ENCODE peak calls at places on chromosomes 1 and 21, in ten cellular contexts. One of them, this sample, is unnamed.

GRCh38 chr1:11918779-11919519 is 7.3 kb downstream of the KIAA2013 start:
- DNase-seq in activated CD8-positive, alpha-beta memory T cell treated with anti-CD3 and anti-CD28 coated beads, Interleukin-2, amount 50 U/mL, for 48 hours: no peak
- DNase-seq in Right ventricle myocardium superior: peak
- DNase-seq in left cardiac atrium: peak
- DNase-seq in sigmoid colon: peak
- DNase-seq in C1 segment of cervical spinal cord: peak
- DNase-seq in stimulated activated naive CD4-positive, alpha-beta T cell: no peak
- DNase-seq in fibroblast of pulmonary artery: peak
- DNase-seq in Jurkat, Clone E6-1: no peak
- DNase-seq in posterior cingulate gyrus: peak
- DNase-seq in this sample: no peak

GRCh38 chr1:229370601-229371021 is 27.8 kb upstream of the CCSAP start:
- DNase-seq in fibroblast of pulmonary artery: no peak
- DNase-seq in C1 segment of cervical spinal cord: no peak
- DNase-seq in sigmoid colon: no peak
- DNase-seq in posterior cingulate gyrus: peak
- DNase-seq in activated CD8-positive, alpha-beta memory T cell treated with anti-CD3 and anti-CD28 coated beads, Interleukin-2, amount 50 U/mL, for 48 hours: peak
- DNase-seq in left cardiac atrium: peak
- DNase-seq in Jurkat, Clone E6-1: no peak
- DNase-seq in Right ventricle myocardium superior: peak
- DNase-seq in stimulated activated naive CD4-positive, alpha-beta T cell: no peak
- DNase-seq in this sample: no peak

GRCh38 chr21:35204850-35205564 is 155.9 kb upstream of the RUNX1 start:
- DNase-seq in fibroblast of pulmonary artery: peak
- DNase-seq in activated CD8-positive, alpha-beta memory T cell treated with anti-CD3 and anti-CD28 coated beads, Interleukin-2, amount 50 U/mL, for 48 hours: peak
- DNase-seq in sigmoid colon: peak
- DNase-seq in posterior cingulate gyrus: peak
- DNase-seq in C1 segment of cervical spinal cord: peak
- DNase-seq in Right ventricle myocardium superior: peak
- DNase-seq in stimulated activated naive CD4-positive, alpha-beta T cell: no peak
- DNase-seq in Jurkat, Clone E6-1: no peak
- DNase-seq in left cardiac atrium: peak
- DNase-seq in this sample: peak

GRCh38 chr1:205365945-205366463 is 9.3 kb upstream of the KLHDC8A start:
- DNase-seq in activated CD8-positive, alpha-beta memory T cell treated with anti-CD3 and anti-CD28 coated beads, Interleukin-2, amount 50 U/mL, for 48 hours: no peak
- DNase-seq in C1 segment of cervical spinal cord: no peak
- DNase-seq in Right ventricle myocardium superior: no peak
- DNase-seq in Jurkat, Clone E6-1: no peak
- DNase-seq in fibroblast of pulmonary artery: peak
- DNase-seq in posterior cingulate gyrus: no peak
- DNase-seq in sigmoid colon: no peak
- DNase-seq in left cardiac atrium: no peak
- DNase-seq in stimulated activated naive CD4-positive, alpha-beta T cell: no peak
- DNase-seq in this sample: no peak

GRCh38 chr1:38686306-38687255 is 173.0 kb downstream of the RRAGC start:
- DNase-seq in left cardiac atrium: no peak
- DNase-seq in Jurkat, Clone E6-1: no peak
- DNase-seq in activated CD8-positive, alpha-beta memory T cell treated with anti-CD3 and anti-CD28 coated beads, Interleukin-2, amount 50 U/mL, for 48 hours: no peak
- DNase-seq in Right ventricle myocardium superior: no peak
- DNase-seq in stimulated activated naive CD4-positive, alpha-beta T cell: no peak
- DNase-seq in sigmoid colon: no peak
- DNase-seq in fibroblast of pulmonary artery: no peak
- DNase-seq in posterior cingulate gyrus: no peak
- DNase-seq in C1 segment of cervical spinal cord: no peak
- DNase-seq in this sample: no peak

GRCh38 chr1:22077728-22078127 is 25.2 kb downstream of the CDC42 start:
- DNase-seq in left cardiac atrium: no peak
- DNase-seq in stimulated activated naive CD4-positive, alpha-beta T cell: no peak
- DNase-seq in sigmoid colon: no peak
- DNase-seq in Jurkat, Clone E6-1: no peak
- DNase-seq in Right ventricle myocardium superior: no peak
- DNase-seq in activated CD8-positive, alpha-beta memory T cell treated with anti-CD3 and anti-CD28 coated beads, Interleukin-2, amount 50 U/mL, for 48 hours: no peak
- DNase-seq in posterior cingulate gyrus: no peak
- DNase-seq in C1 segment of cervical spinal cord: no peak
- DNase-seq in fibroblast of pulmonary artery: no peak
- DNase-seq in this sample: no peak

GRCh38 chr1:27007909-27008582 is 4.6 kb downstream of the TENT5B start:
- DNase-seq in left cardiac atrium: no peak
- DNase-seq in stimulated activated naive CD4-positive, alpha-beta T cell: no peak
- DNase-seq in C1 segment of cervical spinal cord: no peak
- DNase-seq in Jurkat, Clone E6-1: no peak
- DNase-seq in fibroblast of pulmonary artery: no peak
- DNase-seq in sigmoid colon: no peak
- DNase-seq in posterior cingulate gyrus: no peak
- DNase-seq in activated CD8-positive, alpha-beta memory T cell treated with anti-CD3 and anti-CD28 coated beads, Interleukin-2, amount 50 U/mL, for 48 hours: no peak
- DNase-seq in Right ventricle myocardium superior: no peak
- DNase-seq in this sample: no peak

GRCh38 chr1:9341301-9341845 is 48.7 kb downstream of the SPSB1 start:
- DNase-seq in activated CD8-positive, alpha-beta memory T cell treated with anti-CD3 and anti-CD28 coated beads, Interleukin-2, amount 50 U/mL, for 48 hours: no peak
- DNase-seq in C1 segment of cervical spinal cord: no peak
- DNase-seq in posterior cingulate gyrus: no peak
- DNase-seq in Right ventricle myocardium superior: no peak
- DNase-seq in fibroblast of pulmonary artery: no peak
- DNase-seq in sigmoid colon: no peak
- DNase-seq in stimulated activated naive CD4-positive, alpha-beta T cell: no peak
- DNase-seq in left cardiac atrium: no peak
- DNase-seq in Jurkat, Clone E6-1: no peak
- DNase-seq in this sample: no peak

GRCh38 chr1:10555635-10556429 is 81.1 kb downstream of the PEX14 start:
- DNase-seq in stimulated activated naive CD4-positive, alpha-beta T cell: no peak
- DNase-seq in activated CD8-positive, alpha-beta memory T cell treated with anti-CD3 and anti-CD28 coated beads, Interleukin-2, amount 50 U/mL, for 48 hours: no peak
- DNase-seq in sigmoid colon: no peak
- DNase-seq in left cardiac atrium: no peak
- DNase-seq in posterior cingulate gyrus: no peak
- DNase-seq in Right ventricle myocardium superior: no peak
- DNase-seq in fibroblast of pulmonary artery: no peak
- DNase-seq in C1 segment of cervical spinal cord: no peak
- DNase-seq in Jurkat, Clone E6-1: no peak
- DNase-seq in this sample: no peak

GRCh38 chr1:92244376-92244775 is 26.7 kb downstream of the C1orf146 start:
- DNase-seq in stimulated activated naive CD4-positive, alpha-beta T cell: no peak
- DNase-seq in posterior cingulate gyrus: no peak
- DNase-seq in Jurkat, Clone E6-1: no peak
- DNase-seq in activated CD8-positive, alpha-beta memory T cell treated with anti-CD3 and anti-CD28 coated beads, Interleukin-2, amount 50 U/mL, for 48 hours: no peak
- DNase-seq in fibroblast of pulmonary artery: peak
- DNase-seq in C1 segment of cervical spinal cord: no peak
- DNase-seq in Right ventricle myocardium superior: no peak
- DNase-seq in sigmoid colon: no peak
- DNase-seq in left cardiac atrium: no peak
- DNase-seq in this sample: no peak

GRCh38 chr21:35063428-35064172 is 14.5 kb upstream of the RUNX1 start:
- DNase-seq in Jurkat, Clone E6-1: no peak
- DNase-seq in sigmoid colon: no peak
- DNase-seq in stimulated activated naive CD4-positive, alpha-beta T cell: no peak
- DNase-seq in Right ventricle myocardium superior: no peak
- DNase-seq in left cardiac atrium: no peak
- DNase-seq in C1 segment of cervical spinal cord: no peak
- DNase-seq in activated CD8-positive, alpha-beta memory T cell treated with anti-CD3 and anti-CD28 coated beads, Interleukin-2, amount 50 U/mL, for 48 hours: no peak
- DNase-seq in fibroblast of pulmonary artery: no peak
- DNase-seq in posterior cingulate gyrus: no peak
- DNase-seq in this sample: no peak

GRCh38 chr1:58108783-58109182 is 437.7 kb downstream of the OMA1 start:
- DNase-seq in fibroblast of pulmonary artery: no peak
- DNase-seq in Right ventricle myocardium superior: no peak
- DNase-seq in posterior cingulate gyrus: no peak
- DNase-seq in Jurkat, Clone E6-1: no peak
- DNase-seq in stimulated activated naive CD4-positive, alpha-beta T cell: no peak
- DNase-seq in C1 segment of cervical spinal cord: no peak
- DNase-seq in left cardiac atrium: no peak
- DNase-seq in sigmoid colon: no peak
- DNase-seq in activated CD8-positive, alpha-beta memory T cell treated with anti-CD3 and anti-CD28 coated beads, Interleukin-2, amount 50 U/mL, for 48 hours: no peak
- DNase-seq in this sample: no peak

GRCh38 chr1:51170342-51170741 is 65.7 kb upstream of the RNF11 start:
- DNase-seq in C1 segment of cervical spinal cord: no peak
- DNase-seq in sigmoid colon: no peak
- DNase-seq in Right ventricle myocardium superior: no peak
- DNase-seq in left cardiac atrium: no peak
- DNase-seq in Jurkat, Clone E6-1: no peak
- DNase-seq in posterior cingulate gyrus: no peak
- DNase-seq in stimulated activated naive CD4-positive, alpha-beta T cell: no peak
- DNase-seq in activated CD8-positive, alpha-beta memory T cell treated with anti-CD3 and anti-CD28 coated beads, Interleukin-2, amount 50 U/mL, for 48 hours: no peak
- DNase-seq in fibroblast of pulmonary artery: peak
- DNase-seq in this sample: no peak

GRCh38 chr1:1132928-1133750 is 17.2 kb upstream of the C1orf159 start:
- DNase-seq in activated CD8-positive, alpha-beta memory T cell treated with anti-CD3 and anti-CD28 coated beads, Interleukin-2, amount 50 U/mL, for 48 hours: no peak
- DNase-seq in Jurkat, Clone E6-1: no peak
- DNase-seq in posterior cingulate gyrus: no peak
- DNase-seq in C1 segment of cervical spinal cord: no peak
- DNase-seq in Right ventricle myocardium superior: peak
- DNase-seq in sigmoid colon: no peak
- DNase-seq in fibroblast of pulmonary artery: no peak
- DNase-seq in left cardiac atrium: no peak
- DNase-seq in stimulated activated naive CD4-positive, alpha-beta T cell: no peak
- DNase-seq in this sample: no peak

GRCh38 chr1:76951185-76951584 is 83.9 kb downstream of the ST6GALNAC5 start:
- DNase-seq in fibroblast of pulmonary artery: no peak
- DNase-seq in Jurkat, Clone E6-1: no peak
- DNase-seq in Right ventricle myocardium superior: no peak
- DNase-seq in posterior cingulate gyrus: no peak
- DNase-seq in left cardiac atrium: no peak
- DNase-seq in sigmoid colon: no peak
- DNase-seq in stimulated activated naive CD4-positive, alpha-beta T cell: no peak
- DNase-seq in activated CD8-positive, alpha-beta memory T cell treated with anti-CD3 and anti-CD28 coated beads, Interleukin-2, amount 50 U/mL, for 48 hours: no peak
- DNase-seq in C1 segment of cervical spinal cord: no peak
- DNase-seq in this sample: no peak

GRCh38 chr1:232769718-232770117 is 35.5 kb upstream of the MAP10 start:
- DNase-seq in fibroblast of pulmonary artery: no peak
- DNase-seq in Right ventricle myocardium superior: no peak
- DNase-seq in posterior cingulate gyrus: no peak
- DNase-seq in C1 segment of cervical spinal cord: no peak
- DNase-seq in activated CD8-positive, alpha-beta memory T cell treated with anti-CD3 and anti-CD28 coated beads, Interleukin-2, amount 50 U/mL, for 48 hours: no peak
- DNase-seq in left cardiac atrium: no peak
- DNase-seq in sigmoid colon: no peak
- DNase-seq in Jurkat, Clone E6-1: no peak
- DNase-seq in stimulated activated naive CD4-positive, alpha-beta T cell: no peak
- DNase-seq in this sample: no peak

GRCh38 chr1:17405898-17406759 is 33.3 kb downstream of the RCC2 start:
- DNase-seq in activated CD8-positive, alpha-beta memory T cell treated with anti-CD3 and anti-CD28 coated beads, Interleukin-2, amount 50 U/mL, for 48 hours: peak
- DNase-seq in Right ventricle myocardium superior: peak
- DNase-seq in C1 segment of cervical spinal cord: peak
- DNase-seq in left cardiac atrium: peak
- DNase-seq in Jurkat, Clone E6-1: peak
- DNase-seq in stimulated activated naive CD4-positive, alpha-beta T cell: no peak
- DNase-seq in sigmoid colon: no peak
- DNase-seq in posterior cingulate gyrus: peak
- DNase-seq in fibroblast of pulmonary artery: peak
- DNase-seq in this sample: peak

GRCh38 chr1:205319081-205320018 is 2.2 kb downstream of the NUAK2 start:
- DNase-seq in activated CD8-positive, alpha-beta memory T cell treated with anti-CD3 and anti-CD28 coated beads, Interleukin-2, amount 50 U/mL, for 48 hours: peak
- DNase-seq in sigmoid colon: peak
- DNase-seq in left cardiac atrium: peak
- DNase-seq in posterior cingulate gyrus: no peak
- DNase-seq in Jurkat, Clone E6-1: no peak
- DNase-seq in stimulated activated naive CD4-positive, alpha-beta T cell: no peak
- DNase-seq in Right ventricle myocardium superior: peak
- DNase-seq in fibroblast of pulmonary artery: peak
- DNase-seq in C1 segment of cervical spinal cord: peak
- DNase-seq in this sample: no peak

GRCh38 chr1:27934818-27935549 is at the start of gene SMPDL3B:
- DNase-seq in posterior cingulate gyrus: no peak
- DNase-seq in Jurkat, Clone E6-1: no peak
- DNase-seq in stimulated activated naive CD4-positive, alpha-beta T cell: no peak
- DNase-seq in Right ventricle myocardium superior: no peak
- DNase-seq in fibroblast of pulmonary artery: no peak
- DNase-seq in left cardiac atrium: no peak
- DNase-seq in activated CD8-positive, alpha-beta memory T cell treated with anti-CD3 and anti-CD28 coated beads, Interleukin-2, amount 50 U/mL, for 48 hours: no peak
- DNase-seq in C1 segment of cervical spinal cord: no peak
- DNase-seq in sigmoid colon: no peak
- DNase-seq in this sample: no peak

GRCh38 chr1:9687876-9688582 is 36.5 kb downstream of the PIK3CD start:
- DNase-seq in left cardiac atrium: peak
- DNase-seq in sigmoid colon: no peak
- DNase-seq in C1 segment of cervical spinal cord: no peak
- DNase-seq in posterior cingulate gyrus: no peak
- DNase-seq in stimulated activated naive CD4-positive, alpha-beta T cell: no peak
- DNase-seq in fibroblast of pulmonary artery: peak
- DNase-seq in activated CD8-positive, alpha-beta memory T cell treated with anti-CD3 and anti-CD28 coated beads, Interleukin-2, amount 50 U/mL, for 48 hours: peak
- DNase-seq in Right ventricle myocardium superior: peak
- DNase-seq in Jurkat, Clone E6-1: no peak
- DNase-seq in this sample: no peak

GRCh38 chr1:147757015-147757990 is 3.1 kb downstream of the GJA5 start:
- DNase-seq in posterior cingulate gyrus: no peak
- DNase-seq in Jurkat, Clone E6-1: no peak
- DNase-seq in sigmoid colon: no peak
- DNase-seq in left cardiac atrium: no peak
- DNase-seq in activated CD8-positive, alpha-beta memory T cell treated with anti-CD3 and anti-CD28 coated beads, Interleukin-2, amount 50 U/mL, for 48 hours: no peak
- DNase-seq in fibroblast of pulmonary artery: peak
- DNase-seq in stimulated activated naive CD4-positive, alpha-beta T cell: no peak
- DNase-seq in C1 segment of cervical spinal cord: no peak
- DNase-seq in Right ventricle myocardium superior: no peak
- DNase-seq in this sample: no peak

GRCh38 chr1:155296660-155297059 is 4.6 kb downstream of the PKLR start:
- DNase-seq in left cardiac atrium: no peak
- DNase-seq in activated CD8-positive, alpha-beta memory T cell treated with anti-CD3 and anti-CD28 coated beads, Interleukin-2, amount 50 U/mL, for 48 hours: no peak
- DNase-seq in Jurkat, Clone E6-1: no peak
- DNase-seq in stimulated activated naive CD4-positive, alpha-beta T cell: no peak
- DNase-seq in C1 segment of cervical spinal cord: no peak
- DNase-seq in Right ventricle myocardium superior: no peak
- DNase-seq in sigmoid colon: no peak
- DNase-seq in fibroblast of pulmonary artery: no peak
- DNase-seq in posterior cingulate gyrus: no peak
- DNase-seq in this sample: no peak

GRCh38 chr1:28322209-28322608 is 6.6 kb upstream of the MED18 start:
- DNase-seq in C1 segment of cervical spinal cord: no peak
- DNase-seq in fibroblast of pulmonary artery: no peak
- DNase-seq in stimulated activated naive CD4-positive, alpha-beta T cell: no peak
- DNase-seq in posterior cingulate gyrus: no peak
- DNase-seq in Jurkat, Clone E6-1: no peak
- DNase-seq in sigmoid colon: no peak
- DNase-seq in activated CD8-positive, alpha-beta memory T cell treated with anti-CD3 and anti-CD28 coated beads, Interleukin-2, amount 50 U/mL, for 48 hours: no peak
- DNase-seq in left cardiac atrium: no peak
- DNase-seq in Right ventricle myocardium superior: no peak
- DNase-seq in this sample: no peak

GRCh38 chr1:211842518-211842917 is 12.0 kb upstream of the LPGAT1 start:
- DNase-seq in posterior cingulate gyrus: no peak
- DNase-seq in sigmoid colon: no peak
- DNase-seq in activated CD8-positive, alpha-beta memory T cell treated with anti-CD3 and anti-CD28 coated beads, Interleukin-2, amount 50 U/mL, for 48 hours: no peak
- DNase-seq in Right ventricle myocardium superior: no peak
- DNase-seq in left cardiac atrium: no peak
- DNase-seq in Jurkat, Clone E6-1: no peak
- DNase-seq in C1 segment of cervical spinal cord: no peak
- DNase-seq in stimulated activated naive CD4-positive, alpha-beta T cell: no peak
- DNase-seq in fibroblast of pulmonary artery: no peak
- DNase-seq in this sample: no peak

GRCh38 chr1:32337855-32338636 is 2.0 kb upstream of the MARCKSL1 start:
- DNase-seq in sigmoid colon: no peak
- DNase-seq in stimulated activated naive CD4-positive, alpha-beta T cell: no peak
- DNase-seq in Jurkat, Clone E6-1: no peak
- DNase-seq in C1 segment of cervical spinal cord: peak
- DNase-seq in posterior cingulate gyrus: peak
- DNase-seq in fibroblast of pulmonary artery: peak
- DNase-seq in activated CD8-positive, alpha-beta memory T cell treated with anti-CD3 and anti-CD28 coated beads, Interleukin-2, amount 50 U/mL, for 48 hours: no peak
- DNase-seq in left cardiac atrium: peak
- DNase-seq in Right ventricle myocardium superior: peak
- DNase-seq in this sample: no peak

GRCh38 chr1:39679821-39680220 is 7.9 kb upstream of the NT5C1A start:
- DNase-seq in activated CD8-positive, alpha-beta memory T cell treated with anti-CD3 and anti-CD28 coated beads, Interleukin-2, amount 50 U/mL, for 48 hours: no peak
- DNase-seq in sigmoid colon: no peak
- DNase-seq in Right ventricle myocardium superior: no peak
- DNase-seq in stimulated activated naive CD4-positive, alpha-beta T cell: no peak
- DNase-seq in fibroblast of pulmonary artery: no peak
- DNase-seq in left cardiac atrium: no peak
- DNase-seq in C1 segment of cervical spinal cord: no peak
- DNase-seq in posterior cingulate gyrus: no peak
- DNase-seq in Jurkat, Clone E6-1: no peak
- DNase-seq in this sample: no peak

GRCh38 chr1:116919802-116920201 is 10.1 kb downstream of the PTGFRN start:
- DNase-seq in activated CD8-positive, alpha-beta memory T cell treated with anti-CD3 and anti-CD28 coated beads, Interleukin-2, amount 50 U/mL, for 48 hours: no peak
- DNase-seq in stimulated activated naive CD4-positive, alpha-beta T cell: no peak
- DNase-seq in left cardiac atrium: no peak
- DNase-seq in Jurkat, Clone E6-1: no peak
- DNase-seq in posterior cingulate gyrus: no peak
- DNase-seq in C1 segment of cervical spinal cord: no peak
- DNase-seq in Right ventricle myocardium superior: no peak
- DNase-seq in sigmoid colon: peak
- DNase-seq in fibroblast of pulmonary artery: no peak
- DNase-seq in this sample: no peak

GRCh38 chr21:43967981-43968380 is 44.1 kb upstream of the TRAPPC10 start:
- DNase-seq in stimulated activated naive CD4-positive, alpha-beta T cell: no peak
- DNase-seq in posterior cingulate gyrus: no peak
- DNase-seq in left cardiac atrium: no peak
- DNase-seq in activated CD8-positive, alpha-beta memory T cell treated with anti-CD3 and anti-CD28 coated beads, Interleukin-2, amount 50 U/mL, for 48 hours: no peak
- DNase-seq in sigmoid colon: no peak
- DNase-seq in C1 segment of cervical spinal cord: no peak
- DNase-seq in Jurkat, Clone E6-1: no peak
- DNase-seq in Right ventricle myocardium superior: no peak
- DNase-seq in fibroblast of pulmonary artery: no peak
- DNase-seq in this sample: no peak